ENCODE peak calls at places on chromosomes 11 and 22, in seven cellular contexts. A, I, T, V, J, Y and F are unnamed samples.

GRCh38 chr11:91243065-91243464 is 981.6 kb upstream of the FAT3 start:
- DNase-seq in J (peak; percentile 7), T (peak; percentile 27), A (no peak), V (no peak), Y (no peak), I (no peak), F (peak; percentile 63)

GRCh38 chr11:102770191-102770590 is 10.2 kb downstream of the MMP10 start:
- DNase-seq in T (no peak), Y (no peak), A (no peak), I (no peak), J (no peak), V (no peak), F (peak; percentile 37)

GRCh38 chr11:10597877-10598341 is 29.4 kb upstream of the LYVE1 start:
- DNase-seq in T (peak; percentile 41), V (no peak), I (peak; percentile 7), J (no peak), A (no peak), Y (no peak), F (no peak)

GRCh38 chr11:65204646-65205601 is 23.2 kb downstream of the CAPN1 start:
- DNase-seq in I (no peak), A (peak; percentile 74), T (peak; percentile 13), V (peak; percentile 73), Y (peak; percentile 48), J (peak; percentile 15), F (peak; percentile 59)

GRCh38 chr22:20430641-20431519 is 6.7 kb downstream of the SCARF2 start:
- DNase-seq in V (peak; percentile 61), T (no peak), A (no peak), J (peak; percentile 56), Y (no peak), I (no peak), F (peak; percentile 63)

GRCh38 chr11:15835705-15836411 is 520.5 kb downstream of the SOX6 start:
- DNase-seq in J (no peak), I (no peak), Y (no peak), A (no peak), V (no peak), T (no peak), F (no peak)

GRCh38 chr11:100970273-100971164 is 159.1 kb downstream of the PGR start:
- DNase-seq in Y (no peak), J (no peak), I (no peak), A (no peak), V (no peak), T (no peak), F (no peak)

GRCh38 chr22:42308887-42309468 is 38.5 kb upstream of the TCF20 start:
- DNase-seq in I (no peak), A (peak; percentile 61), Y (no peak), J (no peak), V (no peak), T (no peak), F (no peak)

GRCh38 chr22:45638834-45639746 is 32.5 kb upstream of the ATXN10 start:
- DNase-seq in A (no peak), J (peak; percentile 60), T (no peak), I (no peak), Y (no peak), V (no peak), F (peak; percentile 77)

GRCh38 chr11:64690235-64690634 is 32.8 kb downstream of the NRXN2 start:
- DNase-seq in Y (no peak), T (no peak), V (no peak), A (no peak), I (no peak), J (no peak), F (no peak)

GRCh38 chr11:65445604-65446445 is 23.2 kb downstream of the NEAT1 start:
- DNase-seq in V (no peak), Y (peak; percentile 18), A (peak; percentile 63), I (no peak), J (peak; percentile 58), T (peak; percentile 37), F (peak; percentile 18)

GRCh38 chr22:46367707-46368191 is 32.2 kb downstream of the TRMU start:
- DNase-seq in T (peak; percentile 40), Y (peak; percentile 62), V (peak; percentile 48), J (peak; percentile 26), A (peak; percentile 92), I (peak; percentile 85), F (peak; percentile 70)

GRCh38 chr22:19503869-19504268 is 20.3 kb downstream of the CLDN5 start:
- DNase-seq in I (no peak), V (no peak), J (no peak), A (peak; percentile 53), Y (no peak), T (no peak), F (no peak)

GRCh38 chr22:42268852-42269406 is 1.5 kb downstream of the TCF20 start:
- DNase-seq in I (no peak), J (no peak), V (no peak), T (no peak), A (no peak), Y (no peak), F (no peak)

GRCh38 chr11:10293423-10294288 is at the start of gene SBF2:
- DNase-seq in A (peak; percentile 90), V (peak; percentile 91), Y (peak; percentile 87), T (peak; percentile 96), I (peak; percentile 84), J (peak; percentile 87), F (peak; percentile 89)

GRCh38 chr11:23405350-23405937 is 545.2 kb upstream of the CCDC179 start:
- DNase-seq in A (no peak), J (no peak), I (no peak), Y (no peak), T (no peak), V (no peak), F (no peak)

GRCh38 chr11:96010683-96011082 is 86.8 kb upstream of the MTMR2 start:
- DNase-seq in J (no peak), T (no peak), V (no peak), A (no peak), Y (no peak), I (no peak), F (no peak)

GRCh38 chr11:68380786-68381622 is 68.6 kb downstream of the LRP5 start:
- DNase-seq in V (no peak), T (peak; percentile 11), Y (peak; percentile 24), J (peak; percentile 53), A (no peak), I (no peak), F (no peak)
- H2AFZ ChIP-seq in V (no peak overlapping the region), T (peak overlapping the region; percentile 82), Y (peak overlapping the region; percentile 65), J (no peak overlapping the region), A (no peak overlapping the region), I (no peak overlapping the region), F (no peak overlapping the region)

GRCh38 chr11:45248501-45249011 is 37.6 kb downstream of the SYT13 start:
- DNase-seq in A (no peak), V (no peak), I (no peak), J (no peak), Y (no peak), T (no peak), F (no peak)
- H3K9me3 ChIP-seq in A (no peaks in the 10 kb centered on the region), V (no peaks in the 10 kb centered on the region), I (no peaks in the 10 kb centered on the region), J (no peaks in the 10 kb centered on the region), Y (no peaks in the 10 kb centered on the region), T (no peaks in the 10 kb centered on the region), F (no peaks in the 10 kb centered on the region)

GRCh38 chr11:74370122-74370521 is 28.1 kb downstream of the PGM2L1 start:
- DNase-seq in V (no peak), A (no peak), I (no peak), T (no peak), Y (no peak), J (no peak), F (peak; percentile 24)

GRCh38 chr11:74371269-74372039 is 26.8 kb downstream of the PGM2L1 start:
- DNase-seq in V (no peak), I (no peak), Y (no peak), T (peak; percentile 80), A (no peak), J (peak; percentile 72), F (peak; percentile 94)

GRCh38 chr11:74367881-74368280 is 30.4 kb downstream of the PGM2L1 start:
- DNase-seq in V (no peak), J (no peak), Y (no peak), A (no peak), T (no peak), I (no peak), F (no peak)

GRCh38 chr11:74366576-74366975 is 31.7 kb downstream of the PGM2L1 start:
- DNase-seq in A (no peak), J (peak; percentile 91), T (peak; percentile 76), V (peak; percentile 11), I (no peak), Y (no peak), F (no peak)
- H2AFZ ChIP-seq in A (no peak overlapping the region), J (no peak overlapping the region), T (no peak overlapping the region), V (no peak overlapping the region), I (no peak overlapping the region), Y (no peak overlapping the region), F (no peak overlapping the region)

DNA sequence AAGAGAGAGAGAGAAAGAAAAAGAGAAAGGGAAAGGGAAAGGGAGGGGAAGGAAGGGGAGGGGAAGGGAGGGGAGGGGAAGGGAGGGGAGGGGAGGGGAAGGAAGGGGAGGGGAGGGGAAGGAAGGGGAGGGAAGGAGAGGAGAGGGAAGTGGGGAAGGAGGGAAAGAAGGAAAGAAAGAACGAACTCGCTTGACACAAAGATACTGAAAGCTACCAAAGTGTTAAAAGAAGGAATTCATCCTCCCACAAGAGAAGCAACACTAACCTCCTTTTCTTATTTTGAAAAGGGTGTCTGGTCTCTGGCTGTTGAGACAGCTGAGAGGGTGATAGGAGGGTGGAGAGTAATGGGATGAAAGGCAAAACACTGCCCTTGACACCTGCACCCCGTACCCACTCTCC is 172.6 kb downstream of the SHANK2 start:
- DNase-seq in T (no peak), J (no peak), Y (no peak), V (no peak), I (no peak), A (no peak), F (no peak)
- H3K9me3 ChIP-seq in T (no peaks in the 10 kb centered on the region), J (no peaks in the 10 kb centered on the region), Y (no peaks in the 10 kb centered on the region), V (no peaks in the 10 kb centered on the region), I (no peaks in the 10 kb centered on the region), A (no peaks in the 10 kb centered on the region), F (no peaks in the 10 kb centered on the region)

DNA sequence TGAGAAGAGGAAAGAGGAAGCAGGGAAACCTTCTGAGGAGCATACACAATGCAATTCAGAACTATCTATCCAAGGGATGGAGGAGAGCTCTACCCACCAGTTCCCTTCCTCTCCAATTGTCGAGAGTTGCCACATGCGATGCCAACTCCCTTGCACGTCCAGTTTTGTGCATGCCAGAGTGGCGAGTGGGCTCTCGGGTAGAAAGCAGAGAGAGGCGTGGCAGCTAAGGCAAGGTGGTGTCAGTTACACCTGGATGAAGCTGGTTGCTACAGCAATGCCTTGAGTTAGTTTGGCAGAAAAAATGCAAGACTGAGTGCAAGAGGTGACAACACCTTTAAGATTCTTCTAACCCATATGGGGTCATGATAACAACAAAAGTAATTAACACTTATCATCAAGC is 420.4 kb upstream of the CCDC90B start:
- DNase-seq in J (no peak), I (no peak), V (no peak), Y (no peak), A (no peak), T (no peak), F (no peak)
- H2AFZ ChIP-seq in J (no peak overlapping the region), I (no peak overlapping the region), V (no peak overlapping the region), Y (no peak overlapping the region), A (no peak overlapping the region), T (no peak overlapping the region), F (no peak overlapping the region)

GRCh38 chr11:85021066-85021465 is 606.1 kb downstream of the DLG2 start:
- DNase-seq in Y (no peak), A (no peak), V (no peak), I (no peak), J (no peak), T (no peak), F (no peak)
- H3K9me3 ChIP-seq in Y (no peaks in the 10 kb centered on the region), A (no peaks in the 10 kb centered on the region), V (no peaks in the 10 kb centered on the region), I (no peaks in the 10 kb centered on the region), J (no peaks in the 10 kb centered on the region), T (no peaks in the 10 kb centered on the region), F (no peaks in the 10 kb centered on the region)

GRCh38 chr11:76232026-76232665 is 25.8 kb upstream of the WNT11 start:
- DNase-seq in A (no peak), T (no peak), Y (peak; percentile 51), J (no peak), V (no peak), I (peak; percentile 83), F (no peak)
- H2AFZ ChIP-seq in A (no peak overlapping the region), T (no peak overlapping the region), Y (peak overlapping the region; percentile 73), J (no peak overlapping the region), V (no peak overlapping the region), I (peak overlapping the region; percentile 89), F (no peak overlapping the region)